ENCODE peak calls at places on chromosomes 3 and 15, in five cellular contexts. O is neuronal stem cell, C is IMR-90, Y is H9, X is H1. D is an unnamed sample.

GRCh38 chr3:159266779-159267178 is 464.9 kb downstream of the MFSD1 start:
- DNase-seq in O (peak), C (peak), Y (peak), X (peak), D (no peak)

GRCh38 chr3:6965881-6966280 is 105.0 kb downstream of the GRM7 start:
- DNase-seq in O (no peak), C (no peak), Y (no peak), X (no peak), D (no peak)

GRCh38 chr15:62344806-62345539 is 179.9 kb upstream of the C2CD4B start:
- DNase-seq in O (peak), C (peak), Y (peak), X (peak), D (peak)

GRCh38 chr3:14703791-14704190 is 28.9 kb downstream of the C3orf20 start:
- DNase-seq in O (no peak), C (no peak), Y (no peak), X (no peak), D (no peak)

GRCh38 chr15:33013827-33014445 is 180.6 kb downstream of the FMN1 start:
- DNase-seq in O (no peak), C (peak), Y (no peak), X (no peak), D (peak)

GRCh38 chr3:40073310-40074007 is 236.0 kb upstream of the EIF1B start:
- DNase-seq in O (no peak), C (no peak), Y (peak), X (peak), D (no peak)

GRCh38 chr3:172103724-172104123 is 64.3 kb downstream of the FNDC3B start:
- DNase-seq in O (no peak), C (peak), Y (no peak), X (no peak), D (peak)

GRCh38 chr3:150077581-150078247 is 107.0 kb upstream of the PFN2 start:
- DNase-seq in O (no peak), C (peak), Y (no peak), X (no peak), D (no peak)

GRCh38 chr3:161672478-161672877 is 175.9 kb downstream of the OTOL1 start:
- DNase-seq in O (no peak), C (no peak), Y (no peak), X (no peak), D (no peak)

GRCh38 chr3:65595222-65595996 is 443.3 kb downstream of the MAGI1 start:
- DNase-seq in O (no peak), C (no peak), Y (no peak), X (no peak), D (no peak)

GRCh38 chr3:172776049-172776717 is 25.7 kb downstream of the ECT2 start:
- DNase-seq in O (no peak), C (peak), Y (no peak), X (no peak), D (peak)

GRCh38 chr15:78671626-78672211 is 30.7 kb upstream of the CHRNB4 start:
- DNase-seq in O (no peak), C (no peak), Y (peak), X (peak), D (no peak)

GRCh38 chr3:195238626-195239118 is 32.3 kb downstream of the XXYLT1 start:
- DNase-seq in O (no peak), C (peak), Y (peak), X (no peak), D (peak)

GRCh38 chr15:88717342-88718017 is 78.7 kb downstream of the ISG20 start:
- DNase-seq in O (no peak), C (no peak), Y (no peak), X (no peak), D (no peak)

GRCh38 chr3:184218814-184219213 is 10.6 kb upstream of the VWA5B2 start:
- DNase-seq in O (no peak), C (no peak), Y (no peak), X (no peak), D (no peak)

GRCh38 chr15:49644364-49644794 is 23.5 kb downstream of the DTWD1 start:
- DNase-seq in O (no peak), C (peak), Y (no peak), X (no peak), D (no peak)

GRCh38 chr15:101543026-101543390 is 53.5 kb upstream of the PCSK6 start:
- DNase-seq in O (no peak), C (no peak), Y (no peak), X (no peak), D (no peak)

GRCh38 chr3:5144316-5144994 is 22.4 kb downstream of the ARL8B start:
- DNase-seq in O (no peak), C (no peak), Y (no peak), X (no peak), D (no peak)

GRCh38 chr15:96521386-96521785 is 190.9 kb downstream of the NR2F2 start:
- DNase-seq in O (no peak), C (no peak), Y (no peak), X (no peak), D (no peak)

GRCh38 chr3:101939391-101939790 is 90.1 kb downstream of the NFKBIZ start:
- DNase-seq in O (no peak), C (no peak), Y (no peak), X (no peak), D (no peak)
- H2AK5ac ChIP-seq in O (no peak), C (peak), Y (no peak), X (no peak), D (peak)

GRCh38 chr3:60756231-60756630 is 495.0 kb downstream of the FHIT start:
- DNase-seq in O (no peak), C (no peak), Y (no peak), X (no peak), D (no peak)
- H2AK5ac ChIP-seq in O (no peak), C (no peak), Y (no peak), X (no peak), D (no peak)

GRCh38 chr3:36840453-36840921 is 76.1 kb upstream of the DCLK3 start:
- DNase-seq in O (no peak), C (no peak), Y (no peak), X (no peak), D (no peak)

GRCh38 chr3:36842275-36842674 is 77.9 kb upstream of the DCLK3 start:
- DNase-seq in O (no peak), C (no peak), Y (no peak), X (no peak), D (no peak)

GRCh38 chr3:36833160-36833814 is 68.9 kb upstream of the DCLK3 start:
- DNase-seq in O (no peak), C (no peak), Y (no peak), X (no peak), D (no peak)

GRCh38 chr3:36832406-36832805 is 68.1 kb upstream of the DCLK3 start:
- DNase-seq in O (no peak), C (no peak), Y (no peak), X (no peak), D (no peak)

DNA sequence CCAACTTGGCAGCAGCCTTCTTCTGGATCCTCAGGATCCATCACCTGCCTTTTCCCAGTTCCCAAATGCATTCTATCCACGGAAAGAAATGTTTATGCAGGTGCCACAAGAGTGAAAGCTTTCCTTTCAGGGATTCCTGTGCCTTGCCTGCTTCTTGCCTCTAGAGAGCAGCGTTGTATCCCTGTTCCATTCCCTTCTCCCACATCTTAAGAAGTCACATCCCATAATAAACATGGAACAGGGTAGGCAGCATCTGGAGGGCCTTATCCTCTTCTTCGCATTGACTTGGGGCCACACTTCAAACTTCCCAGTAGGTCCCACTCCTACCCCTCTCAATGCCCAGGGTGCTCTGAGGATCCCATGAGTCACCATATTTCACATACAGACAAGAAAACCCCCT is 72.7 kb upstream of the DCLK3 start:
- DNase-seq in O (no peak), C (no peak), Y (no peak), X (no peak), D (no peak)
- H2AK5ac ChIP-seq in O (no peak), C (no peak), Y (no peak), X (no peak), D (no peak)

GRCh38 chr3:72272356-72272755 is 487.4 kb upstream of the PROK2 start:
- DNase-seq in O (no peak), C (no peak), Y (no peak), X (no peak), D (no peak)
- H2AK5ac ChIP-seq in O (no peak), C (peak), Y (no peak), X (no peak), D (peak)

GRCh38 chr3:71374582-71374981 is 208.9 kb downstream of the FOXP1 start:
- DNase-seq in O (no peak), C (no peak), Y (no peak), X (no peak), D (no peak)

GRCh38 chr3:71372369-71372768 is 211.2 kb downstream of the FOXP1 start:
- DNase-seq in O (no peak), C (no peak), Y (no peak), X (no peak), D (no peak)

GRCh38 chr3:71371282-71371681 is 212.2 kb downstream of the FOXP1 start:
- DNase-seq in O (no peak), C (no peak), Y (no peak), X (no peak), D (no peak)

GRCh38 chr3:71370467-71370866 is 213.1 kb downstream of the FOXP1 start:
- DNase-seq in O (no peak), C (no peak), Y (no peak), X (no peak), D (no peak)

DNA sequence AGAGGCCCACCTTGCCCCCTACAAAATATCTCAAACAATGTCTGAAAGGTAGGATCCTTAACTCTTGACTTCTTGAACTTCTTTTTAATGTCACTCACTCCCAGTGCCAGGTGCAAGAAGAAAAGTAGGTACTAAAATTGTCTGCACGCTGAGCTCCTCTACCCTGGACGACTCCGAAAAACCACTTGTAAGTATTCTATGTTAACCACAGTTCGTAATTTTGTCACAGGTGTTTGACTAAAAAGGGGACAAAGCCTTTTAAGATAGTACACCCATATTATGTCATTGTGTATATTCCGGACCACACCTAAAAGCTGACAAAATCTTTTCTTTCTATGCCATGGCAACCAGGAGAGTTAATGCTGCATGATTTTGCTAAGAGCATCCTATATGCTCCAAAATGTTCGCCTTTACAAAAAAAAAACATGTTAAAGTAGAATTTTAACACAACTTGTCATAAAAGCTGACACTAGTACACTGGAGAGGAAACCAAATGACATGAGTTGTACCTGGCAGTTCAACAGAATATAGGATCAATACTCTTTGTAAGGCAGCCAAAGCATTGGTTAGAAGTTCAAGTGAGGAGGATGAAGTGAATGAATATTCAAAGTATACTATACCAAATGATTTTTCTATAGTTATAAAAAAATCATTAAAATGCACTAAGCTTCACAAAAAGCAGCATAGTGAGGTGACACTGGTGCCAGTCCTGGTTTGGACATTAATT is 210.5 kb downstream of the FOXP1 start:
- DNase-seq in O (no peak), C (no peak), Y (no peak), X (no peak), D (no peak)
- H2AK5ac ChIP-seq in O (no peak), C (no peak), Y (no peak), X (no peak), D (no peak)

GRCh38 chr3:42539871-42540714 is 37.6 kb downstream of the VIPR1 start:
- DNase-seq in O (peak), C (no peak), Y (peak), X (peak), D (peak)
- H2AK5ac ChIP-seq in O (peak), C (no peak), Y (no peak), X (no peak), D (no peak)

GRCh38 chr15:42203891-42204290 is 4.2 kb downstream of the VPS39 start:
- DNase-seq in O (no peak), C (no peak), Y (no peak), X (no peak), D (no peak)

GRCh38 chr15:42202653-42203052 is 5.5 kb downstream of the VPS39 start:
- DNase-seq in O (no peak), C (no peak), Y (no peak), X (no peak), D (no peak)

GRCh38 chr15:42213481-42213880 is 5.4 kb upstream of the VPS39 start:
- DNase-seq in O (no peak), C (no peak), Y (no peak), X (no peak), D (no peak)

GRCh38 chr15:42210703-42211102 is 2.6 kb upstream of the VPS39 start:
- DNase-seq in O (no peak), C (no peak), Y (no peak), X (no peak), D (no peak)

DNA sequence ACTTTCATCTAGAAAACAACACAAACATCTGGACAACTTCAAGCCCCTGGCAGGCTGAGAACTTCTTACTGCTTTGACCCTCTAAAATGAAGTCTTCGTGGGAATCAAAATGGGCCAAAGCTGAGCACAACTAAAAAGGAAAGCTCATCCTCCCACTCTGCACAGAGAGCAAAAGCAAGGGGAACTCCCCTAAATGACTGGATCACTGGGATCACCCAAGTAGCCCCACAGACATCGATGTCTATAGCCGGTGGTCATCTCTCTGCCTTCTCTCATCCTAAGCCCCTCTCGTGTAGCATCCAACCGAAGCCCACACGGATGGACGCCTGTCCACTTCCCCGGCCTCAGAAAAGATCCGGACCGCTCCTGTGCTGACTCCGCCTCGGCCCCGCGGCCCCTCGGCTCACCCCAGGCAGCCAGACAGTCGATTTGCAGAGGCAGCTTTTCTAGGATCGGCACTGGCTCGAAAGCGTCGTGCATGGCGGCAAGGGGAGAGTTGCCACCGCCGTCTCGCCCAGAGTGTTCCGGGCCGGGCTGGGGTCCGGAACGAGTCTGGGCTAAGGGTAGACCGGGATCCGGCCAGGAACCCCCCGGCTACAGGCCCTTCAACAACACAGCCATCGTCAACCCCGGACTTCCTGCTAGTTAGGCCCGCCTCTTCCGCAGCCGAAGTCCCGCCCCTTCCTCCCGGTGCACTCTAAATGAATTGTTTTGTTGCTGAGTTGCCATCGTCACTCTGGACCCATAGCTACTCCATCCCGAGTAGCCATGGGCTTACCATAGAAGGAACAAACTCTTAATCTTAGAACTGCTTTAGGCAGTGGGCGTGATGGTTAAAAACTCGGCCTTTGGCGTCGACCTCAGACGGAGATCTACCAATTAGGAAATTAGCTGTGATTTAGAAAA is at the start of gene VPS39:
- DNase-seq in O (peak), C (peak), Y (peak), X (peak), D (peak)
- H2AK5ac ChIP-seq in O (peak), C (peak), Y (no peak), X (no peak), D (no peak)

GRCh38 chr15:26097216-26097615 is 234.1 kb upstream of the ATP10A start:
- DNase-seq in O (no peak), C (no peak), Y (no peak), X (no peak), D (no peak)
- H2AK5ac ChIP-seq in O (no peak), C (no peak), Y (no peak), X (no peak), D (no peak)

DNA sequence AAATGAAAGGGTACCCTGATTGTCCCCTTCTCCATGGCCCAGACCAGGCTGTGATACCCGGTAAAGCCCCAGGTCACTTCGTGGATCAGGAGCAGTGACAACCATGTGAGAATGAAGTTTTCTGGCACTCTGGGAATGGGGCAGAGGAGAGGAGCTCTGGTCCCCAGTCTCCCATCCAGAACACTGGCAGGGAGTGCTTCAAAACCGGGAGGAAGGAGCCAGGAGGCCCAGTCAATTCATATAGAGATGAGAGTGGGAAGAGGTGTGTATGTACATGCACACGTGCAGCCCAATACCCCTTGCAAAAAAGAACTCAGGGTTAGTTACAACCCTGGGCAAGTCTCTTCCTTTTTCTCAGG is 101.4 kb upstream of the TLE3 start:
- DNase-seq in O (no peak), C (no peak), Y (no peak), X (no peak), D (no peak)
- H2AK5ac ChIP-seq in O (peak), C (no peak), Y (no peak), X (peak), D (no peak)